ENCODE peak calls at places on chromosomes 13 and 19, in four cellular contexts. H, L, N and J are unnamed samples.

GRCh38 chr13:45564108-45564507 is 51.4 kb downstream of the ERICH6B start:
- DNase-seq in L (no peak), N (peak; percentile 75), H (peak; percentile 22), J (peak; percentile 60)

GRCh38 chr13:45674908-45675307 is 27.2 kb upstream of the CBY2 start:
- DNase-seq in L (no peak), N (peak; percentile 68), H (no peak), J (peak; percentile 98)

GRCh38 chr13:74795526-74795925 is 661.3 kb upstream of the KLF12 start:
- DNase-seq in N (no peak), H (no peak), L (no peak), J (no peak)

GRCh38 chr19:17125052-17125727 is 49.6 kb downstream of the MYO9B start:
- DNase-seq in H (no peak), N (peak; percentile 17), L (peak; percentile 14), J (peak; percentile 37)

GRCh38 chr13:44667950-44668349 is 91.8 kb upstream of the TSC22D1 start:
- DNase-seq in L (no peak), H (no peak), N (peak; percentile 76), J (peak; percentile 82)

GRCh38 chr19:35045667-35046300 is 4.3 kb downstream of the HPN start:
- DNase-seq in N (peak; percentile 54), H (no peak), L (peak; percentile 39), J (no peak)

GRCh38 chr19:28915737-28916460 is 297.1 kb downstream of the UQCRFS1 start:
- DNase-seq in L (no peak), H (no peak), N (no peak), J (no peak)

GRCh38 chr19:1394252-1395193 is 6.8 kb downstream of the GAMT start:
- DNase-seq in L (no peak), H (no peak), N (no peak), J (no peak)

GRCh38 chr19:2977686-2978466 is 512 bp downstream of the TLE6 start:
- DNase-seq in H (no peak), N (no peak), L (no peak), J (no peak)

GRCh38 chr19:38229585-38230073 is 5.6 kb upstream of the DPF1 start:
- DNase-seq in N (peak; percentile 87), H (peak; percentile 68), L (peak; percentile 76), J (peak; percentile 68)

DNA sequence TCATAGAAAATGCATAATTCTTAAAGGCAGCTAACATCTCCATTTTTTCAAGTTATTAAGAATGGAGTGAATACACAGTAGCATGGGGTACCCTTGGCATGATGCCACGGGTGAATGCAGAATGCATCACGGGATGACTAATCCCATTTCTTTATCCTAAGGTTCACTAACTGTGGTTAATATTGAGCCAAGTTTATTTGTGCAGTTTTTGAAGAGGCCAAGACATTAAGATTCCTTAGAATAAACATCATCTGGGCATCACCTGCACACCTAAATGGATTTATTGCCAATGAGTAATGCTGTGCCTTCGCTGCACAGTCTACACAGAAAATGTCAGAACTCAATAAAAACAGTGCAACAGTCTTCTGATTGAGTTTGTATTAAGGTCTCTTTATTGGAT is 333.1 kb downstream of the GPC6 start:
- DNase-seq in H (no peak), L (no peak), N (peak; percentile 72), J (peak; percentile 88)
- H3K4me2 ChIP-seq in H (no peak overlapping the region), L (no peak overlapping the region), N (no peak overlapping the region), J (peak overlapping the region; percentile 35)

GRCh38 chr13:101417043-101417406 is 717 bp upstream of the NALCN start:
- DNase-seq in N (peak; percentile 63), H (no peak), L (no peak), J (peak; percentile 51)

GRCh38 chr13:101417501-101417900 is 1.2 kb upstream of the NALCN start:
- DNase-seq in H (no peak), N (no peak), L (no peak), J (no peak)

GRCh38 chr13:101412076-101412475 is 4.2 kb downstream of the NALCN start:
- DNase-seq in H (no peak), N (no peak), L (no peak), J (no peak)

GRCh38 chr13:101415358-101416174 is 742 bp downstream of the NALCN start:
- DNase-seq in H (no peak), L (peak; percentile 84), N (peak; percentile 10), J (no peak)

GRCh38 chr13:101416181-101417042 is at the start of gene NALCN:
- DNase-seq in L (peak; percentile 50), H (no peak), N (peak; percentile 69), J (peak; percentile 14)
- TF ChIP-seq EZH2 in L (no peak), H (no peak), N (no peak), J (no peak)

DNA sequence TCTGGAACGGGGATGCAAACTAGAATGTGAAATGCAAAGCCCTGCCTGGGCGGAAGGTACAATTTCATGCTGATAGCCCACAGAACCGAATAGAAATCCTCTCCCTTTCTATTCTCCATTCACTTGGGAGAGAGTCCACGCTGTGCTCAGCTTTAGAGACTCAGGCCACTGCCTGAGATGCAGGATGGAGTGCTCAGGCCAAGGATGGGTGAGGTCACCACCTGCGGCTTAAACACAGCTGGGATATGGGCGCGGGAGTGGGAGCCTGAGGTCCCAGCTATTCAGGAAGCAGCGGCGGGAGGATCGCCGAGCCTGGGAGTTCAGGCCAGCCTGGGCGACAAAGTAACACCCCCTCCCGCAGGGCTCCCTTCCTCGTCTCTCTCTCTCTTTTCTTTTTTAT is 446 bp upstream of the ZNF83 start:
- DNase-seq in N (peak; percentile 79), H (no peak), L (no peak), J (peak; percentile 64)
- H2AFZ ChIP-seq in N (peak overlapping the region; percentile 76), H (no peak overlapping the region), L (no peak overlapping the region), J (peak overlapping the region; percentile 85)

DNA sequence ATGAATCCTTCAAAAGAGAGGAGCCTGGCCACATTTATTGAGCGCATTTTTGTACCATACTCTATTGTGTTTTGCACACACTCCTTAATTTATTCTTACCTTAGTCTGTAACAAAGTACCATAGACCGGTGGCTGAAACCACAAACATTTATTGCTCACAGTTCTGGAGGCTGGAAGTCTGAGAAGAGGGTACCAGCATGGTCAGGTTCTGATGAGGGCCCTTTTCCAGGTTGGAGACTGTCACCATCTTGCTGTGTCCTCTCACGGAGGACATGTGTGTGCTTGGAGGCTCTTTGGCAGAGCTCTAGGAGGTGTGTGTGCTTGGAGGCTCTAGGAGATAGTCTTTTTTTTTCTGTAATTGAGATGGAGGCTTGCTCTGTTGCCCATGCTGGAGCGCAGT is 2.1 kb downstream of the ZNF331 start:
- DNase-seq in N (no peak), H (no peak), L (no peak), J (no peak)
- H3K4me2 ChIP-seq in N (no peak overlapping the region), H (peak overlapping the region; percentile 69), L (no peak overlapping the region), J (no peak overlapping the region)

GRCh38 chr13:99955747-99956472 is 15.7 kb downstream of the ZIC5 start:
- DNase-seq in N (peak; percentile 69), L (no peak), H (no peak), J (peak; percentile 23)
- TF ChIP-seq EZH2 in N (no peak), L (no peak), H (no peak), J (no peak)

GRCh38 chr13:65592757-65593156 is 1637.4 kb downstream of the PCDH9 start:
- DNase-seq in L (no peak), N (no peak), H (no peak), J (peak; percentile 69)
- H2AFZ ChIP-seq in L (no peak overlapping the region), N (no peak overlapping the region), H (no peak overlapping the region), J (no peak overlapping the region)

GRCh38 chr19:52237197-52237596 is 32.2 kb upstream of the ZNF766 start:
- DNase-seq in N (no peak), L (no peak), H (no peak), J (no peak)
- H3K4me2 ChIP-seq in N (no peak overlapping the region), L (no peak overlapping the region), H (no peak overlapping the region), J (no peak overlapping the region)

GRCh38 chr13:99974939-99975561 is 3.5 kb upstream of the ZIC5 start:
- DNase-seq in N (no peak), H (no peak), L (no peak), J (no peak)
- TF ChIP-seq EZH2 in N (no peak), H (no peak), L (no peak), J (peak; percentile 35)

DNA sequence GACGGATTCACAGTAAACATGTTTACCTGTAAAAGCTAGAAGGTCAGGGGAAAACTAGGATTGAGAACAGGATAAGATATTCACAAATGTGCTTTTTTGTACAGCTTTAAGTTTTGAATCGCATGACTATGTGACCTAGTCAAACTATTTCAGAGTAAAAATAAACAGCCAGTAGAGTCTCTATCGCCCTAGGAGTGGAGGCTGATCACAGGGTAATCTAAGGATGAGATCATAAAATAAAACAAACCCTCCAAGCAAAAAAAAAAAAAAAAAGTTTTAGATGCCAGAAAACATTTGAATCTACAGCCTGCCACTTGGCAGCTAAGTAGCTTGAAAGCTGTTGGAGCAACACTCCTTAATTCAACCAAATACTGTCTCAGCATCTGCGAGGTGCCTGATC is 26.8 kb downstream of the ZNF350 start:
- DNase-seq in N (no peak), H (no peak), L (no peak), J (no peak)
- H2AFZ ChIP-seq in N (no peak overlapping the region), H (no peak overlapping the region), L (no peak overlapping the region), J (no peak overlapping the region)

DNA sequence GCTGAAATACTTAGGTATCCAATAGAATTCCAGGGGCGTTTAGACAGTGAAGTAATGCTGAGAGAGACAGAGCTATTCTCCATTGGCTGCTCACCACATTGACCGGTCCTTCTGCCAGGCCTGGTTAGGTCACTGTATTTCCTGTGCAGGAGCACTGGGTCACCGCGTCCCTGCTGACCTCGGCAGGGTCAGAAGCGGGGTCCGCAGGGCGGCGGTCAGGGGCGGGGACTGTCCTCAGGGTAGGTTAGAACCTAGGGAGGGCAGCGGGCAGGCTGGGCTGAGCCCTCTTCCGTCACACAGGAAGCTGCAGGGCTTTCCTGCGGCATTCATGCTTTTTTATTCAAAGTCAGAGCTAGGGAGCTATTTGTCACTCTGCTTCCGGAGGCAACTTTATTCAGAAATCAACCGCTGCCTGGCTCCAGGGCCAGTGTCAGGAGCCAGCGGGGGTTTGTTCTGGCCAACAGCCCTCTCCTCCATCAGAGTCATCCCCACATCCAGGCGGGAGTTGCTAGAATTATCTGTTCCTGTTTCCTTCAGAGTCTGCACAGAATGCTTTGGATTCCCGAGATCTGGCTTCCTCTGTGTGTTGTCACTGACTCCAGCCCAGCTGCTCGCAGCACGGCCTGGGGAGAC is 81.3 kb upstream of the WASF3 start:
- DNase-seq in H (peak; percentile 34), L (no peak), N (peak; percentile 75), J (peak; percentile 46)
- H3K4me2 ChIP-seq in H (peak overlapping the region; percentile 88), L (no peak overlapping the region), N (peak overlapping the region; percentile 72), J (peak overlapping the region; percentile 83)